ENCODE peak calls at places on chromosomes 7 and 10, in four cellular contexts. R is DND-41, V is stomach, J is neural progenitor cell. O is an unnamed sample.

GRCh38 chr10:32954080-32954479 is 4.0 kb downstream of the ITGB1 start:
- DNase-seq in J (no peak), R (no peak), V (no peak), O (no peak)

GRCh38 chr7:2140216-2140870 is 92.4 kb downstream of the MAD1L1 start:
- DNase-seq in R (no peak), J (no peak), V (no peak), O (no peak)

GRCh38 chr10:90871279-90871760 is 454 bp upstream of the RPP30 start:
- DNase-seq in J (peak; percentile 88), R (no peak), V (no peak), O (peak; percentile 67)

GRCh38 chr7:106865130-106866115 is at the start of gene PIK3CG:
- DNase-seq in J (no peak), R (peak; percentile 40), V (no peak), O (no peak)

GRCh38 chr10:18886102-18886501 is 162.5 kb upstream of the MALRD1 start:
- DNase-seq in V (no peak), R (no peak), J (no peak), O (no peak)

GRCh38 chr7:125504848-125505247 is 575.2 kb upstream of the POT1 start:
- DNase-seq in V (no peak), J (no peak), R (no peak), O (no peak)

GRCh38 chr7:32500922-32501341 is 5.6 kb downstream of the AVL9 start:
- DNase-seq in V (no peak), J (no peak), R (no peak), O (no peak)

GRCh38 chr7:7861211-7861633 is 107.4 kb upstream of the GLCCI1 start:
- DNase-seq in R (no peak), J (no peak), V (no peak), O (no peak)

GRCh38 chr7:147911224-147911623 is 679.3 kb upstream of the C7orf33 start:
- DNase-seq in R (no peak), V (no peak), J (no peak), O (no peak)

GRCh38 chr7:99083068-99083651 is 60.7 kb downstream of the SMURF1 start:
- DNase-seq in R (no peak), V (no peak), J (no peak), O (no peak)

GRCh38 chr10:72011468-72011867 is 47.3 kb downstream of the CHST3 start:
- DNase-seq in J (no peak), V (no peak), R (no peak), O (no peak)

GRCh38 chr10:20004087-20004523 is 187.9 kb downstream of the PLXDC2 start:
- DNase-seq in R (no peak), J (no peak), V (no peak), O (no peak)

GRCh38 chr10:102419561-102420442 is 834 bp upstream of the FBXL15 start:
- DNase-seq in R (peak; percentile 83), J (peak; percentile 92), V (peak; percentile 63), O (peak; percentile 91)

GRCh38 chr10:68074404-68074774 is 694 bp downstream of the HERC4 start:
- DNase-seq in V (no peak), J (no peak), R (no peak), O (no peak)

GRCh38 chr10:20958764-20959163 is 61.7 kb upstream of the NEBL start:
- DNase-seq in V (no peak), R (no peak), J (no peak), O (no peak)

GRCh38 chr7:100623951-100624824 is 11.8 kb downstream of the MOSPD3 start:
- DNase-seq in R (no peak), J (no peak), V (no peak), O (no peak)

GRCh38 chr10:10818082-10818481 is 199.6 kb upstream of the CELF2 start:
- DNase-seq in V (no peak), J (no peak), R (no peak), O (no peak)

GRCh38 chr10:93180402-93181040 is 106.8 kb downstream of the CYP26A1 start:
- DNase-seq in J (no peak), R (no peak), V (no peak), O (no peak)

GRCh38 chr10:108684431-108684830 is 1238.9 kb downstream of the XPNPEP1 start:
- DNase-seq in V (no peak), J (no peak), R (no peak), O (no peak)

GRCh38 chr10:28328346-28328745 is 25.5 kb upstream of the MPP7 start:
- DNase-seq in V (no peak), J (no peak), R (no peak), O (no peak)

GRCh38 chr10:96212911-96213310 is 58.5 kb downstream of the BLNK start:
- DNase-seq in V (no peak), R (no peak), J (no peak), O (no peak)
- H3K36me3 ChIP-seq in V (peaks cover 64% of the 10 kb centered on the region), R (no peaks in the 10 kb centered on the region), J (no peaks in the 10 kb centered on the region), O (no peaks in the 10 kb centered on the region)

DNA sequence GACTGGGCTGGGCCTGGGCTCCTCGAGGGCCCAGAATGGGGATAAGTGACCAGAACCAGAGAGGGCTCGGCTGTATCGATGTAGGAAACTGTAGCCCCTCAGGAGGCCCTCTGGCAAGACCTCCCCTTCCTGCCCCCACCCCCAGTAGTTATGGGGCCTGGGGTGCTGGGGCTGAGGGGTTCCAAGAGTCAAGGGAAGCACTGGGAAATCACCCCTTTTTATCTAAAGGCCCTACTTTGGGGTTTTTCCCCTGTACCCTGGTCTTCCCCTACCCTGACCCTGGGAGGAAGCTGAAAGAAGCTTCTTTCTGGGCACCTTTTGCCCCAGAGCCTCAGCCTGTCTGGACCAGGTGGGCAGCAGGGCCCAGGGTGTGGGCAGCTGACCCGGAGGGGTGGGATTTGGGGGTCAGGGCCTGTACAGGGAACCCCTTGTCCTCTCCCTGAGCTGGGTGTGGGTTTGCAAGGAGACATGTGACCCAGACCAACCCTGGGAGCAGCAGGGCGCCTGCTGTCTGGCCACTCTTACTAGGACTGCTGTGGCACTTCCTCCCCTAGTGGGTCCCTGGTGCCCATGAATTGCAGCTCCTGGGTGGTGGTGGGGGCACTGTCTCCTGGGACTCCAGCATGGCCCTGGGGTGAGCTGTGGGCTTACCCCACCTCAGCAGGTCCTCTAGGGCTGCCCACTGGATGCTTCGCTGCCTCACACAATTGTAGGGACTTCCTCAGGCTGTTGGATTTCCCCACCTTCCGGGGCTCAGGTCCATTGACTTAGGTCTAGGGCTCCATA is 1.5 kb downstream of the IRF5 start:
- DNase-seq in V (no peak), R (no peak), J (no peak), O (no peak)
- H3K27me3 ChIP-seq in V (peaks cover 56% of the 10 kb centered on the region), R (no peaks in the 10 kb centered on the region), J (peaks cover 65% of the 10 kb centered on the region), O (no peaks in the 10 kb centered on the region)

GRCh38 chr7:891291-891690 is 14.9 kb downstream of the GET4 start:
- DNase-seq in J (no peak), R (no peak), V (no peak), O (no peak)
- H3K36me3 ChIP-seq in J (no peaks in the 10 kb centered on the region), R (peaks cover 92% of the 10 kb centered on the region), V (peaks cover 92% of the 10 kb centered on the region), O (peaks cover 75% of the 10 kb centered on the region)

GRCh38 chr7:149781921-149782320 is 8.5 kb upstream of the ZNF467 start:
- DNase-seq in V (no peak), J (no peak), R (no peak), O (no peak)

GRCh38 chr7:149785402-149785801 is 12.0 kb upstream of the ZNF467 start:
- DNase-seq in J (no peak), V (no peak), R (no peak), O (no peak)

GRCh38 chr7:149784251-149784608 is 10.8 kb upstream of the ZNF467 start:
- DNase-seq in J (no peak), V (no peak), R (no peak), O (no peak)

GRCh38 chr7:149782682-149783345 is 9.4 kb upstream of the ZNF467 start:
- DNase-seq in J (no peak), V (no peak), R (no peak), O (no peak)

DNA sequence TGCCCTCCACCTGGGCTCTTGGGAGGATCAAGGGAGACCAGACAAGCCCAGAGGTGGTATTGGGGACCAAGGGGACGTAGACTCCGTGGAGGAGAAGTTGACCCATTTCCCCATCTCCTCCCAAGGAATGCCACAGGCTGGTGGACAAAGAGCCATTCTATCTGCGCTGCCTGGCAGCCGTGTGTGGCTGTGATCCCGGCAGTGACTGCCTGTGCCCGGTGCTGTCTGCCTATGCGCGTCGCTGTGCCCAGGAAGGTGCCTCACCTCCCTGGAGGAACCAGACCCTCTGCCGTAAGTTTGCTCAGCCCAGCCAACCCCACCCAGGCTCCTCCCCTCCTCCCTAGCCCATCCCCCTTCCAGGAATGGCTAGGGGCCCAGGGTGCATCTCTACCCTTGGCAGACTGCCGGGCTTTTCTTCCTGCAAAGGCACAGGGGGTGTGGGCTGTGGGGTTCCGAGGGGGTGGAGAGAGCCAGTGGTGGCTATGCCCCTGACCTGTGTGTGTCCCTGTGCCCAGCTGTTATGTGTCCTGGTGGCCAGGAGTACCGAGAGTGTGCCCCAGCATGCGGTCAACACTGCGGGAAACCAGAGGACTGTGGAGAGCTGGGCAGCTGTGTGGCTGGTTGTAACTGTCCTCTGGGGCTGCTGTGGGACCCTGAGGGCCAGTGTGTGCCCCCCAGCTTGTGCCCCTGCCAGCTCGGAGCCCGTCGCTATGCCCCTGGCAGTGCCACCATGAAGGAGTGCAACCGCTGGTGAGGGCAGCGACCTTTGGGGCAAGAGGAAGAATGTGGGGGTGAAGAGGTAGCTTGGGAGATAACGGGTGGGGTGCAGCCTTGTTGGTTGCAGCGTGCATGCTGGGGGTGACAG is 10.2 kb upstream of the ZNF467 start:
- DNase-seq in R (no peak), V (no peak), J (peak; percentile 31), O (no peak)
- H3K27me3 ChIP-seq in R (no peaks in the 10 kb centered on the region), V (peaks cover 28% of the 10 kb centered on the region), J (peaks cover 28% of the 10 kb centered on the region), O (no peaks in the 10 kb centered on the region)

DNA sequence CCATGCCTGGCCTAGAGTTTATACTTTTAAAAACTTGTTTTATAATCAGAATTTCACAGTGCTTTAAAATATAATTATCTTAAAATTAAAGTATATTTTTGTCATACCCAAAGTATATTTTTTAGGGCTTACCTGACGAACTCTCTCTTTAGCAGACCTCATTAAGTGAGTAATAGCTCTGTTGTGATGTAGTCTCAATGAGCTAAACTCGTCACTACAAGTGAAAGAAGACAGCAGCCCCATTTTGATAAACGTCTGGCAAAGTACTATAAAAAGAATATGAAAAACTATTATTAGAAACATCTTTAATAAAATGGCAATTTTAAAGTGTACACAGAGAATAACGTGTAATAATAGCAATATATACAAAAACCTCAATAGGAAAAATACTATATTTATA is 18.6 kb downstream of the ANKRD61 start:
- DNase-seq in J (no peak), R (no peak), V (no peak), O (no peak)
- H3K36me3 ChIP-seq in J (peaks cover 13% of the 10 kb centered on the region), R (peaks cover 75% of the 10 kb centered on the region), V (peaks cover 82% of the 10 kb centered on the region), O (peaks cover 70% of the 10 kb centered on the region)

DNA sequence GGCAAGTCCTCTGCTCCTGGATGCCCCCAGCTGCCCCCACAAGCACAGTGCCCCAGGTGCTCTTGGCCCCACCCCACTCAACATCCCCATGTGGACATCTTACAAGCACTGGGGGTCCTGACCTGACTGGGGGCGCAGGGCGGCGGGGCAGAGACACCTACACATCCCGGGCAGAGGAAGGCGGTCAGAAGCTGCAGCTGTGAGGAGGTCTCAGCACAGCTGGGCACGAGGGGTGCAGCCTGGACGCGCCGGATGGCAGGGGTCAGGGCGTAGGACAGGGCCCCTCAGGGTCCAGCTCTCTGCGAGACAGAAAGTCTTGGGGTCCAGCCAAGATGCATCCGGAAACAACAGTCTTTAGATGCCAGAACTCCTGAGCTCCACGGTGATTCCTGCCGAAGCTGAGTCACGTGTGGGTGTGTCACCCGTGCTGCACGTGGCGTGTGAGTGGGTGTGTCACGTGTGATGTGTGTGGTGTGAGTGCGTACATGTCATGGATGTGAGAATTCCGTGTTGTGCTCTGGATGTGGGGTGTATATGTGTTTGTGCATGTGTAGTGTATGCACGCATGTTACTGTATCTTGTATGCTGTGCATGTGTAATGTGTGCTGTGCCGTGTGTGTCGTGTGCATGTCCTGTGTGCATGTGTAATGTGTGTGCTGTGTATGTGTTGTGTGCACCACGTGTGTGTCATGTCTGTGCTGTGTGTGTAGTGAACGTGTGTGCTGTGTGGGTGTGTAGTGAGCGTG is 5.1 kb downstream of the VENTX start:
- DNase-seq in V (no peak), J (no peak), R (no peak), O (no peak)
- H3K27me3 ChIP-seq in V (peaks cover 100% of the 10 kb centered on the region), J (peaks cover 35% of the 10 kb centered on the region), R (no peaks in the 10 kb centered on the region), O (no peaks in the 10 kb centered on the region)

GRCh38 chr10:125028291-125028867 is 86.5 kb downstream of the ZRANB1 start:
- DNase-seq in V (no peak), R (no peak), J (peak; percentile 55), O (peak; percentile 90)
- H3K36me3 ChIP-seq in V (peaks cover 27% of the 10 kb centered on the region), R (peaks cover 8% of the 10 kb centered on the region), J (no peaks in the 10 kb centered on the region), O (peaks cover 27% of the 10 kb centered on the region)